ENCODE peak calls at places on chromosome 11, in five cellular contexts. G is adrenal gland, H is progenitor cell of endocrine pancreas, U is transverse colon, W is GM13977. V is an unnamed sample.

GRCh38 chr11:60739114-60739513 is 14.6 kb downstream of the MS4A18 start:
- DNase-seq in W (no peak), H (no peak), U (no peak), G (no peak), V (no peak)

GRCh38 chr11:123640677-123641494 is 13.5 kb downstream of the SCN3B start:
- DNase-seq in U (peak; percentile 26), H (peak; percentile 51), W (peak; percentile 69), G (peak; percentile 51), V (peak; percentile 26)

GRCh38 chr11:60840711-60841430 is 1.0 kb upstream of the CCDC86 start:
- DNase-seq in W (no peak), H (no peak), G (no peak), U (peak; percentile 33), V (no peak)

GRCh38 chr11:74860743-74861142 is 88.1 kb downstream of the XRRA1 start:
- DNase-seq in W (no peak), U (no peak), G (no peak), H (no peak), V (no peak)

GRCh38 chr11:19632435-19632834 is 80.2 kb upstream of the NAV2 start:
- DNase-seq in W (no peak), U (no peak), G (no peak), H (no peak), V (no peak)

GRCh38 chr11:2092956-2093412 is 46.2 kb downstream of the IGF2 start:
- DNase-seq in G (no peak), U (peak; percentile 71), W (no peak), H (no peak), V (no peak)

GRCh38 chr11:11806586-11806985 is 35.2 kb upstream of the USP47 start:
- DNase-seq in H (no peak), G (no peak), W (no peak), U (no peak), V (no peak)

GRCh38 chr11:83971063-83971462 is 684.9 kb upstream of the CCDC90B start:
- DNase-seq in H (no peak), W (no peak), G (peak; percentile 15), U (no peak), V (no peak)

GRCh38 chr11:47259178-47259977 is 1.6 kb downstream of the NR1H3 start:
- DNase-seq in U (peak; percentile 83), H (no peak), G (peak; percentile 50), W (peak; percentile 72), V (no peak)

GRCh38 chr11:78379039-78379670 is 38.5 kb downstream of the GAB2 start:
- DNase-seq in W (peak; percentile 16), H (no peak), U (no peak), G (no peak), V (no peak)

GRCh38 chr11:56923116-56923515 is 65.6 kb upstream of the OR5AK2 start:
- DNase-seq in U (no peak), H (no peak), W (no peak), G (no peak), V (no peak)

GRCh38 chr11:109789911-109790310 is 303.3 kb upstream of the ZC3H12C start:
- DNase-seq in H (no peak), W (no peak), G (no peak), U (no peak), V (no peak)

GRCh38 chr11:71178076-71178475 is 74.3 kb downstream of the SHANK2 start:
- DNase-seq in U (no peak), W (no peak), G (no peak), H (no peak), V (no peak)

GRCh38 chr11:71237853-71238252 is 14.5 kb downstream of the SHANK2 start:
- DNase-seq in H (no peak), W (no peak), G (no peak), U (no peak), V (no peak)

GRCh38 chr11:78147807-78148206 is 8.4 kb upstream of the ALG8 start:
- DNase-seq in W (no peak), G (no peak), H (no peak), U (no peak), V (no peak)

GRCh38 chr11:57514538-57515331 is 767 bp downstream of the SLC43A1 start:
- DNase-seq in G (peak; percentile 48), H (no peak), W (peak; percentile 72), U (peak; percentile 72), V (peak; percentile 27)

GRCh38 chr11:56345739-56346138 is at the start of gene OR8K1:
- DNase-seq in G (no peak), W (no peak), U (no peak), H (no peak), V (no peak)

GRCh38 chr11:74471037-74471436 is 3.7 kb upstream of the KCNE3 start:
- DNase-seq in G (no peak), H (no peak), W (no peak), U (no peak), V (no peak)

GRCh38 chr11:32658639-32659406 is 75.2 kb downstream of the EIF3M start:
- DNase-seq in G (no peak), H (no peak), W (no peak), U (no peak), V (no peak)

GRCh38 chr11:82792822-82793569 is 59.3 kb upstream of the FAM181B start:
- DNase-seq in H (no peak), W (no peak), G (no peak), U (no peak), V (no peak)

GRCh38 chr11:45332486-45332934 is 46.4 kb upstream of the SYT13 start:
- DNase-seq in W (peak; percentile 67), G (peak; percentile 44), H (no peak), U (peak; percentile 42), V (no peak)

GRCh38 chr11:67006029-67006884 is 16.7 kb upstream of the SYT12 start:
- DNase-seq in U (no peak), G (peak; percentile 34), H (no peak), W (no peak), V (no peak)

GRCh38 chr11:72297828-72298227 is 53.9 kb upstream of the PHOX2A start:
- DNase-seq in U (no peak), H (no peak), G (no peak), W (no peak), V (no peak)

GRCh38 chr11:19328586-19329311 is 88.0 kb upstream of the E2F8 start:
- DNase-seq in W (no peak), H (no peak), U (no peak), G (no peak), V (no peak)

GRCh38 chr11:18727499-18728236 is 1.7 kb upstream of the IGSF22 start:
- DNase-seq in H (peak; percentile 34), W (peak; percentile 83), G (peak; percentile 47), U (peak; percentile 39), V (no peak)

GRCh38 chr11:129324533-129325175 is 51.0 kb upstream of the BARX2 start:
- DNase-seq in W (no peak), H (no peak), G (peak; percentile 11), U (peak; percentile 68), V (no peak)

GRCh38 chr11:27719575-27719925 is 19.3 kb upstream of the BDNF start:
- DNase-seq in H (no peak), W (no peak), U (no peak), G (no peak), V (no peak)

GRCh38 chr11:33344611-33345010 is 87.4 kb downstream of the HIPK3 start:
- DNase-seq in H (no peak), W (no peak), U (no peak), G (no peak), V (no peak)

GRCh38 chr11:69355959-69356702 is 62.2 kb downstream of the MYEOV start:
- DNase-seq in H (no peak), G (no peak), W (no peak), U (no peak), V (no peak)

GRCh38 chr11:62201376-62201775 is 7.1 kb upstream of the SCGB2A1 start:
- DNase-seq in U (no peak), W (no peak), H (no peak), G (no peak), V (no peak)

GRCh38 chr11:79198898-79199250 is 242.0 kb downstream of the TENM4 start:
- DNase-seq in H (no peak), W (no peak), U (no peak), G (peak; percentile 37), V (no peak)

GRCh38 chr11:100637706-100638105 is 49.4 kb upstream of the ARHGAP42 start:
- DNase-seq in W (no peak), G (no peak), U (no peak), H (no peak), V (no peak)

GRCh38 chr11:103528046-103528445 is 418.8 kb downstream of the DYNC2H1 start:
- DNase-seq in G (no peak), U (no peak), H (no peak), W (no peak), V (no peak)

GRCh38 chr11:111937859-111938258 is 716 bp downstream of the DIXDC1 start:
- DNase-seq in H (no peak), G (no peak), W (no peak), U (no peak), V (no peak)

GRCh38 chr11:78244546-78245315 is 56.0 kb downstream of the USP35 start:
- DNase-seq in W (no peak), G (no peak), H (no peak), U (no peak), V (no peak)

DNA sequence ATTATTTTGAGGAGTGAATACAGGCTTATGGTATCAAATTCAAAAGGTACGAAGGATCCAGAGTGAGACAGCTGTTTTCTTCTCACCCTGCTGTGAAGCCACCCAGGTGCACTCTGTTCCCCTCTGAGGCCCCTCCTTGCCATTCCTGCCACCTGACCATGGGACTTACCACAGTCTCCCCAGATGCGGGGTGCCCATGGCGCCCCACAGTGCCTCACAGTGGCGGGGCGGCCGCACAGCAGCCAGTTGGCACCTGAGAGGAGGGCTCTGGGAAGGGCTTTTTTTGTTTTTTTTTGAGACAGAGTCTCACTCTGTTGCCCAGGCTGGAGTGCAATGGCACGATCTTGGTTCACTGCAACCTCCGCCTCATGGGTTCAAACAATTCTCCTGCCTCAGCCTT is 151.7 kb downstream of the CEP164 start:
- DNase-seq in U (no peak), G (no peak), H (no peak), W (peak; percentile 58), V (no peak)
- TF ChIP-seq CTCF in U (no peak), G (no peak), H (peak; percentile 28), W (peak; percentile 63), V (no peak)

DNA sequence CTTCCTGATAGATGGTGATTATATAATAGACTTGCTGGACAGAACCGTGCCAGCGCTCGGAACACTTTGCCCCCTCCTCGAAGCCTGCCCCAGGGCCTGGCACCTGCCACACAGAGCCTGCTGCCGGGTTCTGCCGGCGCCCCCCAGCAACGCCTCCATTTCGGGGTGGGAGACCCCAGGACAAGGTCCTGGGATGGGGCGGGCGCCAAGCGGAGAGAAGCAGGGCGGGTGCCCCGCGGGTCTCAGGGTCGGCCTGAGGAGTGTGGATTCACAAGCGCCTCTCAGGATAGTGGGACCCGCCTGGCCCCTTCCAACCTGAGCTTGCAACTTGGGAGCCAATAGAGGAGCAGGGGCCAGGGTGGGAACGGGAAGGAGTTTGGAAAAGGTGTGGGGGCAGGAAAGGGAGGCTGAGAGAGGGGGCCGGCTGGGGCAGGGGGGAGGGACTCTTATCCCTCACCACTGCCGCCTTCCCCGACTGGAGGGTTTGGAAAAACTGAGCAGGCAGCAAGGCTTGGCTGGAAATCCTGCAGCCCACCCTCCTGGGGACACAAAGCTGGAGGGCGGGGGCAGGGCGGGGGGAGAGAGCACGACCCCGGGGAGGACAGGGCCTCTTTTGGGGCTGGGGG is 3.3 kb upstream of the BCL9L start:
- DNase-seq in W (no peak), G (peak; percentile 66), U (no peak), H (no peak), V (no peak)
- TF ChIP-seq CTCF in W (no peak), G (no peak), U (no peak), H (peak; percentile 29), V (no peak)

GRCh38 chr11:16881074-16881709 is 133.0 kb downstream of the PLEKHA7 start:
- DNase-seq in H (no peak), W (no peak), U (no peak), G (peak; percentile 80), V (no peak)
- TF ChIP-seq CTCF in H (peak; percentile 22), W (no peak), U (no peak), G (peak; percentile 28), V (no peak)

GRCh38 chr11:6474423-6474792 is 667 bp upstream of the TRIM3 start:
- DNase-seq in U (no peak), H (no peak), W (no peak), G (no peak), V (no peak)
- TF ChIP-seq CTCF in U (no peak), H (no peak), W (no peak), G (no peak), V (no peak)

V was measured in natural killer cell.